ENCODE peak calls at places on chromosome 5, in four cellular contexts. One of them, this sample, is unnamed.

GRCh38 chr5:7218146-7218545 is 177.8 kb upstream of the ADCY2 start:
- DNase-seq in cardiac muscle cell: no peak
- DNase-seq in ovary: no peak
- DNase-seq in adrenal gland: no peak
- DNase-seq in this sample: no peak

GRCh38 chr5:121691478-121691877 is 160.2 kb upstream of the FTMT start:
- DNase-seq in cardiac muscle cell: peak
- DNase-seq in ovary: no peak
- DNase-seq in adrenal gland: peak
- DNase-seq in this sample: no peak

GRCh38 chr5:171444582-171444981 is 25.1 kb downstream of the FGF18 start:
- DNase-seq in cardiac muscle cell: peak
- DNase-seq in ovary: no peak
- DNase-seq in adrenal gland: no peak
- DNase-seq in this sample: peak

GRCh38 chr5:171898379-171898778 is 108.1 kb downstream of the FBXW11 start:
- DNase-seq in cardiac muscle cell: no peak
- DNase-seq in ovary: no peak
- DNase-seq in adrenal gland: no peak
- DNase-seq in this sample: no peak

GRCh38 chr5:161548472-161549094 is 2.1 kb upstream of the GABRB2 start:
- DNase-seq in cardiac muscle cell: no peak
- DNase-seq in ovary: no peak
- DNase-seq in adrenal gland: peak
- DNase-seq in this sample: no peak

GRCh38 chr5:33690736-33691135 is 201.1 kb downstream of the ADAMTS12 start:
- DNase-seq in cardiac muscle cell: peak
- DNase-seq in ovary: no peak
- DNase-seq in adrenal gland: no peak
- DNase-seq in this sample: peak

GRCh38 chr5:1243487-1244152 is 18.4 kb downstream of the SLC6A18 start:
- DNase-seq in cardiac muscle cell: no peak
- DNase-seq in ovary: no peak
- DNase-seq in adrenal gland: no peak
- DNase-seq in this sample: no peak

GRCh38 chr5:147869112-147869511 is 9.4 kb upstream of the SCGB3A2 start:
- DNase-seq in cardiac muscle cell: no peak
- DNase-seq in ovary: no peak
- DNase-seq in adrenal gland: no peak
- DNase-seq in this sample: no peak

GRCh38 chr5:151449288-151449687 is 1.9 kb downstream of the SLC36A1 start:
- DNase-seq in cardiac muscle cell: no peak
- DNase-seq in ovary: no peak
- DNase-seq in adrenal gland: no peak
- DNase-seq in this sample: no peak
- H3K4me3 ChIP-seq in cardiac muscle cell: no peak
- H3K4me3 ChIP-seq in ovary: no peak
- H3K4me3 ChIP-seq in adrenal gland: no peak
- H3K4me3 ChIP-seq in this sample: no peak

DNA sequence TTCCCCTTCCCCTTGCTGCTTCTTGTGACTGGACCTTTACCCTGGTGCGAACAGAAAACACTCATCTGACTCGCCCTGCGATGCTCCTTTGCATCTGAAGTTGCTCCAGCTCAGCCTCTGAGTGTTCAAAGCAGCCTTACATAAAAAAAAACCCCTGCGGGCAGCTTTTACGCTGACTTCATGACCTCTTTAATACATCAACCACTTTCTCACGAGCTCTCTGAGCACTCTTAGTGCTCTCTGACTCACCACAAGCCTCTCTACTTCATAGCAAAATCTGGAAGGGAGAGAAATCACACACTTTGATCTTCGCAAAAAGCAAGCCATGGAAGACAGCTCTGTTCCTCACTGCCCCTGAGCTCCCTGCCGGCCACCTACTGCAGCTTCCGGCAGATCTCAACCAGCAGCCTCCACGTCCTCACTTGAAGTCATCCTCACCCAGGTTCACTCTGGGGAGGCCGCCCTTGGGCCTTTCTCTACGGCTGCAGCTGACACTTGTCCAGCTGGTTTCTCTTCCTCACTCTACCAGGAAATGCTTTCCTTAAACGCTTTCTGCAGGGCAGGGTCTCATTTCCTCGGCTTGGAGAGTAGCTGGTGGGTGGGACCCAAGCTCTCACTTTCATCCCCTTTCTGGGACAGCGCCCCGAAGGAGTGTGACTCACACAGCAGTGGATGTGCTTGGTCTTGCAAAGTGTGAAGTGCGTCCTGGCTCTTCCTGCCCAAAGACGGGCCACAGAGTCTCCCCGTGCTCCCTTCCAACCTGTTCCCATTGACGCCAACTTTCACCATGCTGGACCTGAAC is 5.3 kb downstream of the SLC34A1 start:
- DNase-seq in cardiac muscle cell: peak
- DNase-seq in ovary: no peak
- DNase-seq in adrenal gland: no peak
- DNase-seq in this sample: peak
- TF ChIP-seq CTCF in cardiac muscle cell: no peak
- TF ChIP-seq CTCF in ovary: no peak
- TF ChIP-seq CTCF in adrenal gland: no peak
- TF ChIP-seq CTCF in this sample: no peak

GRCh38 chr5:136192526-136193395 is at the start of gene SMIM32:
- DNase-seq in cardiac muscle cell: peak
- DNase-seq in ovary: no peak
- DNase-seq in adrenal gland: no peak
- DNase-seq in this sample: no peak
- H3K4me3 ChIP-seq in cardiac muscle cell: peak
- H3K4me3 ChIP-seq in ovary: peak
- H3K4me3 ChIP-seq in adrenal gland: no peak
- H3K4me3 ChIP-seq in this sample: peak

GRCh38 chr5:29252390-29252789 is 1941.1 kb upstream of the CDH6 start:
- DNase-seq in cardiac muscle cell: no peak
- DNase-seq in ovary: no peak
- DNase-seq in adrenal gland: no peak
- DNase-seq in this sample: no peak
- TF ChIP-seq CTCF in cardiac muscle cell: no peak
- TF ChIP-seq CTCF in ovary: no peak
- TF ChIP-seq CTCF in adrenal gland: no peak
- TF ChIP-seq CTCF in this sample: no peak

GRCh38 chr5:115511632-115512031 is 32.9 kb downstream of the FEM1C start:
- DNase-seq in cardiac muscle cell: no peak
- DNase-seq in ovary: no peak
- DNase-seq in adrenal gland: no peak
- DNase-seq in this sample: no peak

GRCh38 chr5:115516372-115516771 is 28.2 kb downstream of the FEM1C start:
- DNase-seq in cardiac muscle cell: no peak
- DNase-seq in ovary: no peak
- DNase-seq in adrenal gland: no peak
- DNase-seq in this sample: no peak

GRCh38 chr5:115509547-115509946 is 35.0 kb downstream of the FEM1C start:
- DNase-seq in cardiac muscle cell: no peak
- DNase-seq in ovary: no peak
- DNase-seq in adrenal gland: no peak
- DNase-seq in this sample: no peak

GRCh38 chr5:115510145-115510640 is 34.4 kb downstream of the FEM1C start:
- DNase-seq in cardiac muscle cell: no peak
- DNase-seq in ovary: no peak
- DNase-seq in adrenal gland: no peak
- DNase-seq in this sample: no peak

GRCh38 chr5:115514220-115514619 is 30.4 kb downstream of the FEM1C start:
- DNase-seq in cardiac muscle cell: peak
- DNase-seq in ovary: no peak
- DNase-seq in adrenal gland: no peak
- DNase-seq in this sample: no peak
- H3K4me3 ChIP-seq in cardiac muscle cell: no peak
- H3K4me3 ChIP-seq in ovary: no peak
- H3K4me3 ChIP-seq in adrenal gland: no peak
- H3K4me3 ChIP-seq in this sample: no peak

DNA sequence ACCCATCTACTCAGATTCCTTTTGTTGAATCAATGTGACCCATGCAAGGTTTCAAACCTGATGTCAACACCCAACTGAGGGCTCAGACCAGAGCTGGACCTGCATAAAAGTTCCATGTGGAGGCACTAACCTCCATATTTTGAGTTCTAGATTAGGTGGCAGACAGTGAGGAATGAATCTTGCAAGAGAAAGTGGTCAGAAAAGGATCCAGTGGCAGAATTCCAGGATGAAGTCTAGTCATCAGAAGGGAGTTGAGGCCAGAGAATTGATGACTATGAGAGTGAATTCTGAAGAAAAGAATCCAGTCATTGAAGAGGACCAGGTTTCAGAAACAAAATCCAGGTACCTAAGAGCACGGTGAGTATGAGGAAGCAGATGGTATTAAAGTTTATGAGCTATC is 205.1 kb upstream of the RGMB start:
- DNase-seq in cardiac muscle cell: peak
- DNase-seq in ovary: no peak
- DNase-seq in adrenal gland: no peak
- DNase-seq in this sample: peak
- TF ChIP-seq CTCF in cardiac muscle cell: no peak
- TF ChIP-seq CTCF in ovary: no peak
- TF ChIP-seq CTCF in adrenal gland: no peak
- TF ChIP-seq CTCF in this sample: no peak

GRCh38 chr5:144028644-144029043 is 141.8 kb downstream of the YIPF5 start:
- DNase-seq in cardiac muscle cell: peak
- DNase-seq in ovary: no peak
- DNase-seq in adrenal gland: no peak
- DNase-seq in this sample: peak
- H3K4me3 ChIP-seq in cardiac muscle cell: no peak
- H3K4me3 ChIP-seq in ovary: no peak
- H3K4me3 ChIP-seq in adrenal gland: no peak
- H3K4me3 ChIP-seq in this sample: no peak

DNA sequence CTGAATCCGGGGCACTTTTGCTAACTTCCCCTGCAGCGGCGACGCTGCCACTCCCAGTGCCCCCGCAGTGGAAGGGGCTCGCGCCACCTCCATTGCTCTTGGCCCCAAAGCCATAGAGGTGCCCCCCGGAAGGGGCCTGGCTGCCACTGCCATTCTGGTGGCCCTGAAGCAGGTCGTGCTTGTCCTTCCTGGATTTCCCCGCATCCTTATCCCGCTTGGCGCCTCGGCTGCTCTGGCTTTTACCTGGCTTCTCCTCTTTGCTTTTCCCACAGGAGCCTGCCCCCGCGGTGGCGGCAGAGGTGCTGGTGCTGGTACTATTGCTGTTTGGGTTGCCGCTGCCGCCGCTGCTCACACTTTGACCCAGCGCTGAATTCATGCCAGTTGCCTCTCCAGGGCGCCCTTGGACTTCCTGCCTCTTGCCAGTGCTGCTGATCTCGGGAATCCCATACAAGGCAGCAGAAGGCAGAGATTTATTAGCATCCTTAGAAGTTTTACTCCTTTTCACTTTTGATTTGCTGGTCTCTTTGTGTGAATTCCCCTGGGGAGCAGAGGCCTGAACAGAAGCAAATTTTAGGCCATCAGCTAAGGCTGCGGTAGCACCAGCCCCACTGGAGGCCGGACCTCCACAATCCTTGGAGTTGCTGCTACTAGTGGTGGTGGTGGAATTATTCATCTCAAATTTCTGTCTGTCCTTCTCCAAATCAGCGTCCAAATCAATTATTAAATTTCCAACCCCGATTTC is 2.1 kb downstream of the ZNF608 start:
- DNase-seq in cardiac muscle cell: peak
- DNase-seq in ovary: peak
- DNase-seq in adrenal gland: peak
- DNase-seq in this sample: peak
- TF ChIP-seq CTCF in cardiac muscle cell: peak
- TF ChIP-seq CTCF in ovary: no peak
- TF ChIP-seq CTCF in adrenal gland: peak
- TF ChIP-seq CTCF in this sample: no peak

This sample was measured in astrocyte of the spinal cord.